ENCODE peak calls at places on chromosomes 13 and 19, in seven cellular contexts. L is fibroblast of mammary gland, Y is tibial artery, D is endothelial cell of umbilical vein, F is fibroblast of the aortic adventitia, C is glutamatergic neuron, P is cardiac muscle cell. A is an unnamed sample.

GRCh38 chr19:1851581-1852293 is 3.5 kb upstream of the REXO1 start:
- DNase-seq in C (peak; percentile 67), L (no peak), F (no peak), P (no peak), Y (no peak), D (no peak), A (peak; percentile 69)

GRCh38 chr19:10424011-10424637 is 3.8 kb downstream of the PDE4A start:
- DNase-seq in F (peak; percentile 63), P (peak; percentile 77), C (peak; percentile 95), L (peak; percentile 71), Y (peak; percentile 82), D (peak; percentile 73), A (peak; percentile 83)

GRCh38 chr19:3423183-3423829 is 56.9 kb downstream of the NFIC start:
- DNase-seq in D (peak; percentile 45), Y (no peak), C (no peak), L (peak; percentile 41), P (peak; percentile 47), F (peak; percentile 37), A (no peak)

GRCh38 chr19:16161848-16162247 is 11.5 kb downstream of the CIB3 start:
- DNase-seq in F (peak; percentile 45), L (peak; percentile 91), D (peak; percentile 38), Y (no peak), P (peak; percentile 43), C (no peak), A (no peak)

GRCh38 chr13:97226788-97227627 is 4.9 kb downstream of the MBNL2 start:
- DNase-seq in D (peak; percentile 78), C (no peak), F (no peak), P (peak; percentile 59), Y (no peak), L (no peak), A (no peak)

GRCh38 chr13:35923347-35923746 is 207.8 kb downstream of the DCLK1 start:
- DNase-seq in P (peak; percentile 56), F (peak; percentile 55), L (peak; percentile 61), C (no peak), Y (no peak), D (peak; percentile 19), A (no peak)

GRCh38 chr13:67119481-67119883 is 110.7 kb downstream of the PCDH9 start:
- DNase-seq in P (peak; percentile 79), D (peak; percentile 90), Y (no peak), L (peak; percentile 93), C (no peak), F (peak; percentile 73), A (no peak)

GRCh38 chr13:90690458-90691063 is 656.9 kb upstream of the MIR17HG start:
- DNase-seq in C (no peak), L (peak; percentile 19), P (peak; percentile 94), F (peak; percentile 88), Y (no peak), D (no peak), A (no peak)

GRCh38 chr13:106468207-106468606 is 67.3 kb downstream of the EFNB2 start:
- DNase-seq in P (no peak), Y (peak; percentile 71), C (no peak), F (no peak), D (no peak), L (no peak), A (peak; percentile 58)

GRCh38 chr19:41696402-41697197 is 8.5 kb upstream of the CEACAM7 start:
- DNase-seq in C (no peak), F (no peak), L (no peak), P (peak; percentile 7), D (peak; percentile 7), Y (peak; percentile 48), A (no peak)

GRCh38 chr13:28429685-28430290 is 65.1 kb downstream of the FLT1 start:
- DNase-seq in Y (no peak), L (no peak), F (no peak), D (no peak), P (peak; percentile 33), C (no peak), A (no peak)

GRCh38 chr19:40465781-40466218 is 255 bp upstream of the BLVRB start:
- DNase-seq in Y (peak; percentile 100), P (peak; percentile 100), D (peak; percentile 100), C (peak; percentile 100), L (peak; percentile 98), F (peak; percentile 99), A (peak; percentile 99)

GRCh38 chr13:110421696-110422395 is 114.8 kb downstream of the COL4A2 start:
- DNase-seq in C (no peak), D (no peak), Y (no peak), L (peak; percentile 88), F (peak; percentile 33), P (peak; percentile 87), A (no peak)

GRCh38 chr19:31436121-31436776 is 87.0 kb upstream of the TSHZ3 start:
- DNase-seq in L (peak; percentile 38), D (no peak), C (no peak), F (peak; percentile 64), Y (no peak), P (peak; percentile 48), A (no peak)

GRCh38 chr13:42760949-42761348 is 20.4 kb upstream of the FAM216B start:
- DNase-seq in L (peak; percentile 71), F (peak; percentile 82), D (no peak), C (no peak), P (peak; percentile 92), Y (no peak), A (no peak)

GRCh38 chr19:30047355-30047895 is 105.4 kb downstream of the URI1 start:
- DNase-seq in D (no peak), C (no peak), F (no peak), L (no peak), P (no peak), Y (no peak), A (no peak)

GRCh38 chr19:40659116-40659515 is 31.3 kb downstream of the NUMBL start:
- DNase-seq in L (no peak), D (no peak), F (peak; percentile 54), C (no peak), P (no peak), Y (no peak), A (no peak)

GRCh38 chr19:51632126-51632525 is 1.9 kb upstream of the SIGLEC5 start:
- DNase-seq in Y (no peak), F (no peak), C (no peak), L (no peak), D (no peak), P (no peak), A (no peak)

GRCh38 chr13:41639955-41640780 is 182.8 kb downstream of the RGCC start:
- DNase-seq in P (peak; percentile 49), L (peak; percentile 52), D (peak; percentile 36), Y (no peak), F (peak; percentile 22), C (no peak), A (no peak)

GRCh38 chr19:48501446-48501960 is 10.1 kb downstream of the LMTK3 start:
- DNase-seq in D (no peak), F (no peak), L (no peak), P (no peak), C (no peak), Y (peak; percentile 61), A (no peak)

GRCh38 chr19:35986664-35987570 is 8.1 kb upstream of the SDHAF1 start:
- DNase-seq in C (peak; percentile 71), L (no peak), P (no peak), F (no peak), D (no peak), Y (no peak), A (no peak)

GRCh38 chr19:46021531-46022041 is 1.3 kb downstream of the PGLYRP1 start:
- DNase-seq in D (no peak), L (no peak), P (no peak), Y (peak; percentile 54), F (no peak), C (no peak), A (no peak)

DNA sequence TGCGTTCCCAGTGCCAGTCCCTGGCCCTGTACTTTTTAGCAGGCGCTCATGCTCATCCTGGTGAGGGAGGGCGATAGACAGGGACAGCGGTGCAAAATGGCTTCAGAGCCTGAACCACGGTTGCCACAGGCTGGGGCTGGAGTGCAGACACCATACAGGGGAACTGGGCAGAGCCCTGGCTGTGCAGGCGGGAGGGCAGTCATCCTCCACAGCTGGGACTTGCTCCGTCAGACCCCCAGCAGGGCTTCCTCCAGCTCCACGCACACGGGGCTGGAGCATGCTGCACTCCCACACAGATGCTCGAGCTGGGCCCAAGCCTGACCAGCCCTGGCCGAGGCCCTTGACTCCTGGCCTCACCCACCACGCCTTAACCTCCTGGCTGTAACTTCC is 23.7 kb downstream of the TFDP1 start:
- DNase-seq in P (no peak), C (no peak), L (no peak), Y (no peak), D (no peak), F (no peak), A (no peak)
- TF ChIP-seq CTCF in P (no peak), C (no peak), L (no peak), Y (no peak), D (no peak), F (no peak), A (no peak)

GRCh38 chr13:71240906-71241305 is 626.1 kb downstream of the DACH1 start:
- DNase-seq in L (no peak), P (peak; percentile 32), Y (no peak), D (peak; percentile 68), F (no peak), C (no peak), A (no peak)
- TF ChIP-seq CTCF in L (no peak), P (peak; percentile 51), Y (no peak), D (peak; percentile 36), F (no peak), C (peak; percentile 34), A (peak; percentile 52)

DNA sequence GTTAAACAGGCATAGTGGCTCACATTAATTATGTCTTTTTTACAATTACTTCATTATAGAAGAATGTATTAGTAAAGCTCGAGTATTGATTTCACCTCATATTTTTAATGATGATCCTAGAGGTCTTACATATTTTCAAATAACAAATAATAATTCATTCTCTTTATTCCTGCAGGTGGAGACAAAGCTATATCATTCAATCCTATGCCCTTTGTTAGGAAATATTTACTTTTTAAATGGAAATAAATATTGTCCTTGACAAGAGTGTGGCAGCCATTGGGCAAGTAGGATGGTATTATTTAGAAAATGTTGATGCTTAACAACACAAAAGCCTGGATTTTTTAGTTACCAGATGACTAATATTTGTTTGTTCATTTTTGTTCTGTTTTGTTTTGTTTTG is 127.6 kb downstream of the COG6 start:
- DNase-seq in L (peak; percentile 28), C (no peak), Y (no peak), D (peak; percentile 80), F (peak; percentile 46), P (peak; percentile 46), A (no peak)
- TF ChIP-seq CTCF in L (peak; percentile 17), C (no peak), Y (no peak), D (no peak), F (no peak), P (no peak), A (no peak)

DNA sequence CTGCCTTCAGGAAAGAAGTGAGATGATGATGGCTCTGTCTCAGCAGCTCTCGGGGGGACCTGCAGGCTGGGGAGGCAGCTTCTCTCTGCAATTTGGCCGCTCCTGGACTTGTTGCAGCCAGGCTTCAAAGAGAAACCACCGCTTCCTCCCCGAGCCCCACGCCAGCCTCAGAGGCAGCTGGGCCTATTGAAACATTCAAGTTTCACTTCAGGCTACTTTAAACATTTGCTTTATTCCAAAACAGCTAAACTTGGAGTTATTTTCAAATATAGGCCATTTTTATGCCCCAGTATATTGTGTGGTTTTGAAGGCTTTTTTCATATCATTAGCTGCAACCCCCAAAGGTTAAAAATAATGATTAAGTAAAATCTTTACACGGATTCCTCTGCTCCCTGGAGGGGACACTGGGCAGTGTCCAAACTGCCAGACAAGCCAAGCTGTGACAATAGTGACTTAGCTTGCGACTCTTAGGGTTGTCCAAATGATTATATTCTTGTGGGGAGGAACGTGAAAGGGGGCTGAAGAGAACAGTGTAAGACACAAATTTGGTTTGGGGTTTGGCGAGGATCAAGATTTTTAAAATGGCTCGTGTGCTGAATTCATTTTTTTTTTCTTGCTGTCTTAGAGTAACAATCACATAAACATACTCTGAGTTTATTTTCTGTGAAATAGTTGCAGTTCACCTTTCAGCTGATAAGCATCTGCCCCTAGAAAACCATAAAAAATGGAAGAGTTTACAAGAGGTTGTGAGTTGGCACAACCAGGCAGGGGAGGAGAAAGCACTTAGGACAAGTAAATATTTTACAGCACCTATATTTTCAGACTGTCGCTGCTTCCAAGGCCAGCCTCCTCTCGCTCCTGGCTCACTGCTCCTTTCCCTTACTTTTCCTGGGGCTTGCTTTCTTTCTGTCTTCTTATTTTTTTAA is 330.6 kb downstream of the DLEU7 start:
- DNase-seq in F (peak; percentile 66), D (peak; percentile 55), Y (peak; percentile 78), C (no peak), P (peak; percentile 70), L (peak; percentile 41), A (peak; percentile 73)
- TF ChIP-seq CTCF in F (no peak), D (no peak), Y (no peak), C (no peak), P (no peak), L (no peak), A (peak; percentile 29)